ENCODE peak calls at places on chromosome 13, in eight cellular contexts. J is GM04504, U is NCI-H748 treated with DMSO at 0.1 percent for 48 hours, L is kidney tubule cell, E is aorta, G is WTC11, V is EL, H is nucleus accumbens. D is an unnamed sample.

GRCh38 chr13:100694722-100695644 is 20.4 kb upstream of the TMTC4 start:
- DNase-seq in L (peak), V (peak), H (no peak), E (no peak), G (peak), U (no peak), J (no peak), D (peak)

GRCh38 chr13:22076658-22077057 is 405.8 kb downstream of the FGF9 start:
- DNase-seq in E (no peak), V (no peak), L (no peak), H (no peak), G (no peak), U (peak), J (no peak), D (no peak)

GRCh38 chr13:44436589-44437337 is 63.1 kb downstream of the SERP2 start:
- DNase-seq in G (peak), U (peak), V (peak), J (peak), H (peak), E (peak), L (peak), D (peak)

GRCh38 chr13:36135876-36136275 is 4.7 kb upstream of the DCLK1 start:
- DNase-seq in E (no peak), H (no peak), L (no peak), U (no peak), V (no peak), J (no peak), G (no peak), D (no peak)

GRCh38 chr13:110841846-110842245 is 73.0 kb downstream of the ANKRD10 start:
- DNase-seq in V (peak), G (no peak), H (no peak), J (no peak), U (no peak), L (peak), E (no peak), D (no peak)

GRCh38 chr13:112982281-112983041 is 13.4 kb downstream of the MCF2L start:
- DNase-seq in H (no peak), V (no peak), G (no peak), L (no peak), U (no peak), J (no peak), E (no peak), D (no peak)

GRCh38 chr13:64675256-64675892 is 2554.8 kb downstream of the PCDH9 start:
- DNase-seq in G (no peak), U (no peak), H (no peak), J (peak), L (no peak), V (peak), E (no peak), D (no peak)

GRCh38 chr13:26425439-26426358 is 131.8 kb upstream of the WASF3 start:
- DNase-seq in U (peak), L (peak), V (peak), H (no peak), J (no peak), G (no peak), E (no peak), D (no peak)

GRCh38 chr13:107301724-107302374 is 733.9 kb upstream of the ARGLU1 start:
- DNase-seq in V (no peak), U (peak), E (no peak), L (no peak), H (no peak), J (no peak), G (no peak), D (peak)

D was measured in H9.